ENCODE peak calls at places on chromosomes 7 and 10, in eight cellular contexts. R, A, D, I, B, N, W and M are unnamed samples.

GRCh38 chr10:86304436-86304835 is 62.2 kb downstream of the GRID1 start:
- DNase-seq in R (peak), A (no peak), D (no peak), I (no peak), B (no peak), N (no peak), W (no peak), M (no peak)

GRCh38 chr7:99540542-99540941 is 11.4 kb downstream of the FAM200A start:
- DNase-seq in R (no peak), A (no peak), D (no peak), I (no peak), B (no peak), N (no peak), W (no peak), M (no peak)

GRCh38 chr7:128177768-128178550 is 63.1 kb upstream of the LEP start:
- DNase-seq in R (peak), A (no peak), D (no peak), I (no peak), B (no peak), N (no peak), W (no peak), M (no peak)

GRCh38 chr10:103666109-103666508 is 172.6 kb downstream of the NEURL1 start:
- DNase-seq in R (no peak), A (no peak), D (no peak), I (no peak), B (peak), N (no peak), W (no peak), M (no peak)

GRCh38 chr7:134750083-134751062 is 29.1 kb upstream of the CALD1 start:
- DNase-seq in R (no peak), A (no peak), D (peak), I (peak), B (peak), N (peak), W (peak), M (peak)

GRCh38 chr10:103168436-103168835 is 24.6 kb downstream of the NT5C2 start:
- DNase-seq in R (no peak), A (no peak), D (no peak), I (no peak), B (no peak), N (no peak), W (no peak), M (no peak)

GRCh38 chr10:131311661-131312260 is at the start of gene TCERG1L:
- DNase-seq in R (no peak), A (peak), D (no peak), I (no peak), B (no peak), N (no peak), W (no peak), M (peak)

GRCh38 chr7:82605247-82605864 is 161.8 kb upstream of the CACNA2D1 start:
- DNase-seq in R (no peak), A (no peak), D (no peak), I (no peak), B (peak), N (no peak), W (no peak), M (no peak)

DNA sequence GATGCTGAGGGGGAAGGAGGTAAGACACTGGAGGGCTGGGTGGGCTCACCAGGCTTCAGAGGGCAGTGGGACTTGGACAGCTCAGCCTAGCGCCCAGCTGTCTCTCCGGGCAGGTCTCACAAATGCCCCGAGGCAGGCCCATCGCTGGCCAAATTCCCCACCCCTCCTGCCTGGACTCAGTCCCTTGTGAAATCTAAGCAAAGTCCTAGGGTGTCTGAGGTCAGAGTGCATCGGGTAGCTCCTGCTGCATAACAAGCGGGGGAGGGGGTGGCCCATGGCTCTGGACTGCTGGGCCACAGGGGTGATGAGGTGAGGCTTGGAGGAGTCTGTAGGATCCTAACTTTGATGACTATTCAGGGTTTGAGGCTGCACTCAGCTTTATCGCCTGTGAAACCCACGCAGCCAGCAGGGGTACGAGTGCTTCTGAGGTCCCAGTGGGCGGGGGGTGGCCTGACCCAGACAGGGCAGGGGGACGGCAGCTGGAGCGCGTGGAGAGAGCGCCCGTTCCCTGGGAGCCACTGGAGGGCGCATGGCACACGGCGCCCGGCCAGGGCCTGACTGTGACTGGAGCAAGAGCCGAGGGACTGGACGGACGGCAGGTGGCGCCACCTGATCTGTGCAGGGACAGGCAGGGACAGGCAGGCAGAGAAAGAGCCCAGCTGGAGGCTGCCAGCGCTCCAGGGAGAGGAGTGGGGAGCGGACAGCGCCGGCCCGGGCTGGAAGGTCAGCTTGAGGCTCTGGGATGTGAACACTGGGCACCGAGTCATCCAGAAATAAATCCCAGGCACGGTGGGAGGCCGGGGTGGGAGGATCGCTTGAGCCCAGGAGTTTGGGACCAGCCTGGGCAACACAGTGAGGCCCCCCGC is 10.0 kb downstream of the CYP2W1 start:
- DNase-seq in R (peak), A (peak), D (peak), I (peak), B (peak), N (peak), W (peak), M (peak)
- TF ChIP-seq POLR2A in R (no peak), A (peak), D (peak), I (no peak), B (no peak), N (no peak), W (no peak), M (no peak)

GRCh38 chr10:994836-995558 is 6.8 kb downstream of the GTPBP4 start:
- DNase-seq in R (no peak), A (no peak), D (no peak), I (no peak), B (no peak), N (no peak), W (no peak), M (no peak)
- TF ChIP-seq POLR2A in R (no peak), A (no peak), D (no peak), I (no peak), B (no peak), N (no peak), W (no peak), M (no peak)

GRCh38 chr7:5525271-5526189 is 101.9 kb upstream of the TNRC18 start:
- DNase-seq in R (no peak), A (no peak), D (no peak), I (peak), B (peak), N (peak), W (peak), M (no peak)
- TF ChIP-seq POLR2A in R (no peak), A (no peak), D (no peak), I (no peak), B (no peak), N (peak), W (peak), M (peak)

GRCh38 chr7:66377045-66377444 is 171.9 kb downstream of the TPST1 start:
- DNase-seq in R (no peak), A (no peak), D (no peak), I (no peak), B (no peak), N (no peak), W (no peak), M (peak)
- TF ChIP-seq POLR2A in R (no peak), A (no peak), D (no peak), I (no peak), B (no peak), N (no peak), W (no peak), M (no peak)

DNA sequence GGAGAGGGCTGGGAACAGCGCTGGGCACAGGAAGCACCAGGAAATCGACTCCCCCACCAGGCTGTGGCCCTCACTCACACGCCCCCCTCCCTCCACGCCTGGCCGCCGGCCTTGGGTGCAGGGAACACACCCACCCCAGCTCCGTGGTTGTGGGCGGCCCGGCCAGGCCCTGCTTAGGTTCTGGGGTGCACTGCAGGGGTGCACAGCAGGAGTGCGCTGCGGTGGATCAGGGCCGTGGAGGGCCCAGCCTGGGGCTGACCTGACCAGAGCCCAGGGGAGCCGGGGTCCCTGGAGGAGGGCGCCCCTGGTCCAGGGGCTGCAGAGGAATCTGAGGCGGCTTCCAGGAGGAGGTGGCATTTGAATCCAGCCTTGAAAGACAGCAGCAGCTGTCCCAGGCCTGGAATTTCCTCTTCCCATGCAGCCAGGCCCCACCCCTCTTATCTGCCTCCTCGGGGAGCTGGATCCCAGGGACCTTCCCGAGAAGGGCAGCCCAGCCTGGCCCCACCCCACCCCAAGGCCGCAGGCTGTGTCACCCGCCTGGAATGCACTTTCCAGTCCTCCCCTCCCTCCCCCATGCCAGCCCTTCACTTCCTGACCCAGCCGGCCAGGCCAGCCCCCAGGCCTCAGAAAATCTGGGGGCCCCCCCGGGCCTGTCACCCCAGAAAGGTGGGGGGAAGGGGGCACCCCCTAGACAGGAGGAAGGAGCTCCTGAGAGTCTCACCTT is 18.4 kb upstream of the PDGFA start:
- DNase-seq in R (no peak), A (no peak), D (no peak), I (peak), B (peak), N (peak), W (peak), M (peak)
- TF ChIP-seq POLR2A in R (no peak), A (no peak), D (no peak), I (no peak), B (no peak), N (no peak), W (no peak), M (no peak)

DNA sequence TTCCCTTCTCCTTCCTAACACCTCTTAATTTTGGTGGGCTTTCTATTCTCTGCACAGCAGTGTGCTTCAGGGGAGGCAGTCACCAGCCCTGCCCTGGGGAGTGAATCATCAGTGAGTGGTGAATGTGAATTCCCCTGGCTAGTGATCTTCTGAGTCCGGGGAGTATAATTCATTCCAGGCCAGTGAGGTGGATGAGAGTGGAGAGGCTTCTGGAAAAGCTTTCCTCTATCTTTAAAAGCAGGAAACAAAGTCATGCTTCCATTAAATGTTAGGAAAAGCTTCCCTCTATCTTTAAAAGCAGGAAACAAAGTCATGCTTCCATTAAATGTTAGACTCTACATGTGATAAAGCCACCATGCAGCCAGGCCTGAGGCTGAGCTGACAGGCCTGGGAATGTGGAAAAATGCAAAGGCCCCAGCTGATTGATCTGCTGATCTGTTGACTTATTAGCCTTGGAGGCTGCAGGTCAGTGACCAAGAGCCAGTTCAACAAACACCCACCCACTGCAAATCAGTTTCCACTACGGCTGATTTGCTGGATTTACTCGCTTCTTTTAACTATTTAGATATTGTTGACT is 25.4 kb upstream of the ITGB1 start:
- DNase-seq in R (no peak), A (no peak), D (no peak), I (no peak), B (peak), N (no peak), W (no peak), M (no peak)
- TF ChIP-seq POLR2A in R (no peak), A (no peak), D (no peak), I (no peak), B (no peak), N (no peak), W (no peak), M (no peak)

DNA sequence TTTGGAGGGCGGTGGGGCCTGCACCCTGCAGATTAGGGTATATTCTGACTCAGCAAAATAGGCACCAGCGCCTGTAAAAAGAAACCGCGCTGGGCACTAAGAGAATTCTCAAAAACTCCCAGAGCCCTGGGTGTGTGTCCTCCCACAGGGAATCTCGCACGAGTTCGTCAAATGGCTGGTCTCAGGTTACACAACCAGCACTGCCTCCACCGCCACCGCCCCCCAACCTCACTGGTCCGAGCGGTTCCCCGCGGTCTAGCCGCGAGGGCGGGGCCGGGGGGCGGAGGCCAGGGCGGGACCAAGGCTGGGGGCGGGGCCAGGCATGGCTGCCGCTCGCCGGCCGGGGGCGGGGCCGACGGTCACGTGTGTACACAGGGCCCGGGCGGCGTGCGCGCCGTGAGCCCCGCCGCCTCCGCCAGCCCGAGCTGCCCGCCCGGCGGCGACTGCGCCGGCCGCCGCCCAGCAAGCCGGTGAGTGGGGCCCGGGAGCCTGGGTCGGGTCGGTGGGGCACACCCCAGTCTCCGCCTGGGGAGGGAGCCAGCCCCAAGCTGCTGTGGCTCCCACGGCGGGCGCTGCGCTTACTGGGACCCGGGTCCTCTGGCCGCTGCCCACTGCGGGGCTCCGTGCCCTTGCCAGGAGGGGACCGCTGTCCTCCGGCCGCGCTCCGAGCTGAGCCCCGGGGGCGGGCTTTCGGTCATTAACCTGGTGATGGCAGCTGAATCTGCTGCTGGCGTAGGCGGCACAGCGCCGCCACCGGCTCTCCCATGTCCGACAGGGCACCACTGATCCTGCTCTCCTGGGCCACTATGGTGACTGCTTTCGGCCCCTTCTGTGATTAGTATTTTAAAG is at the start of gene GPR146:
- DNase-seq in R (peak), A (peak), D (peak), I (peak), B (peak), N (peak), W (peak), M (peak)
- TF ChIP-seq POLR2A in R (no peak), A (peak), D (peak), I (peak), B (peak), N (peak), W (no peak), M (no peak)

DNA sequence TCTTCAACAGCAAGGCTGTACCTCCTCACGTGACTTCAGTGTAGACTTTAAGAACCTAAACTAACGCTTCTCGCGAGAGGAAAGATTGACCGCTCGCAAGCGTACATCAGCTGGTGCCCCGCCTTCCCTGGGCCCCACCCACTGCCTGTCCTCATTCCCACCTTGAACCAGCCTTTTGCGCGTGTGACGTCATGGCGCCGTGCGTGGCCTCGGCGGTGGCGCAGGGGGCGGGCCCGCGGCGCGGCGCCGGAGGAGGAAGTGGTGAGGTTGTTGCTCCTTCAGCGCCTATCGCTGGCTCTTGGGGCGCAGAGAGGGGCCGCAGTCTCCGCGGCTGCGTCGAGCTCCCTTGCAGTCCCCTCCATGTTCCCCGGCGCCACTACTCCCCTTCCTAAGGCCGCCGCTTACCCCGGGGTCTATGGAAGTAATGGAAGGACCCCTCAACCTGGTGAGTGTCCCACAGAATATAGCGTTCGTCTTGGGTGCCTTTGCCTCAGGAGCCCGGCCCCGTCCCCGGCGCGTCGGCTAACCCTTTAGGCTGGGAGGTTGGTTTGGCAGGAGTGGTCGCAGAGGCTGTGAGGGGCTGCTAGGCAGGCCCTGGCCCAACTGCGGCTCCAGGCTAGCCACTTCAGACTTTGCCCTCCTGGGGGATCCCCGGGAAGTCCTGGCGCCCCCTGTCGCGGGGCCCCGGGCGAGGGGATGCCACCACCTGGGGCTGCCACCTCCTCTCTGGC is at the start of gene NRBF2:
- DNase-seq in R (peak), A (peak), D (peak), I (peak), B (peak), N (peak), W (peak), M (peak)
- TF ChIP-seq POLR2A in R (no peak), A (peak), D (peak), I (peak), B (peak), N (peak), W (peak), M (peak)